ENCODE peak calls at places on chromosomes 12 and 14, in eight cellular contexts. One of them, this sample, is unnamed. For H3K36me3, the result is how much of the 10 kb centered on the place peaks cover.

GRCh38 chr14:53744846-53745245 is 211.8 kb downstream of the BMP4 start:
- DNase-seq in endodermal cell: no peak
- DNase-seq in kidney: no peak
- DNase-seq in Panc1: no peak
- DNase-seq in fibroblast of lung: no peak
- DNase-seq in psoas muscle: no peak
- DNase-seq in iPS DF 6.9: no peak
- DNase-seq in ovary: no peak
- DNase-seq in this sample: no peak

GRCh38 chr12:94263905-94264655 is 115.7 kb downstream of the PLXNC1 start:
- DNase-seq in Panc1: no peak
- DNase-seq in iPS DF 6.9: peak
- DNase-seq in kidney: no peak
- DNase-seq in ovary: no peak
- DNase-seq in psoas muscle: no peak
- DNase-seq in fibroblast of lung: no peak
- DNase-seq in endodermal cell: peak
- DNase-seq in this sample: no peak

GRCh38 chr12:91355150-91356006 is 172.8 kb upstream of the DCN start:
- DNase-seq in kidney: peak
- DNase-seq in ovary: peak
- DNase-seq in endodermal cell: peak
- DNase-seq in iPS DF 6.9: peak
- DNase-seq in fibroblast of lung: peak
- DNase-seq in psoas muscle: peak
- DNase-seq in Panc1: peak
- DNase-seq in this sample: peak

GRCh38 chr12:26563555-26563954 is 269.4 kb downstream of the ITPR2 start:
- DNase-seq in kidney: no peak
- DNase-seq in psoas muscle: no peak
- DNase-seq in iPS DF 6.9: no peak
- DNase-seq in endodermal cell: no peak
- DNase-seq in ovary: no peak
- DNase-seq in fibroblast of lung: no peak
- DNase-seq in Panc1: no peak
- DNase-seq in this sample: no peak

GRCh38 chr12:12896261-12896660 is 4.9 kb downstream of the GPRC5A start:
- DNase-seq in ovary: no peak
- DNase-seq in Panc1: no peak
- DNase-seq in iPS DF 6.9: no peak
- DNase-seq in endodermal cell: no peak
- DNase-seq in fibroblast of lung: peak
- DNase-seq in psoas muscle: no peak
- DNase-seq in kidney: no peak
- DNase-seq in this sample: no peak

GRCh38 chr12:62679569-62679968 is 212.9 kb downstream of the MON2 start:
- DNase-seq in iPS DF 6.9: no peak
- DNase-seq in endodermal cell: no peak
- DNase-seq in Panc1: no peak
- DNase-seq in kidney: no peak
- DNase-seq in psoas muscle: no peak
- DNase-seq in fibroblast of lung: no peak
- DNase-seq in ovary: no peak
- DNase-seq in this sample: peak

GRCh38 chr14:99535448-99535847 is 54.2 kb downstream of the CCNK start:
- DNase-seq in Panc1: no peak
- DNase-seq in fibroblast of lung: no peak
- DNase-seq in psoas muscle: no peak
- DNase-seq in iPS DF 6.9: no peak
- DNase-seq in endodermal cell: no peak
- DNase-seq in kidney: no peak
- DNase-seq in ovary: no peak
- DNase-seq in this sample: no peak

GRCh38 chr12:46558696-46559095 is 186.1 kb upstream of the SLC38A2 start:
- DNase-seq in Panc1: no peak
- DNase-seq in fibroblast of lung: no peak
- DNase-seq in ovary: no peak
- DNase-seq in psoas muscle: no peak
- DNase-seq in iPS DF 6.9: no peak
- DNase-seq in endodermal cell: no peak
- DNase-seq in kidney: no peak
- DNase-seq in this sample: no peak

GRCh38 chr14:69672372-69672771 is 61.0 kb downstream of the SUSD6 start:
- DNase-seq in kidney: no peak
- DNase-seq in ovary: no peak
- DNase-seq in iPS DF 6.9: no peak
- DNase-seq in endodermal cell: no peak
- DNase-seq in psoas muscle: no peak
- DNase-seq in fibroblast of lung: no peak
- DNase-seq in Panc1: no peak
- DNase-seq in this sample: no peak

GRCh38 chr14:64501326-64502171 is 2.1 kb downstream of the ZBTB25 start:
- DNase-seq in kidney: peak
- DNase-seq in psoas muscle: peak
- DNase-seq in ovary: peak
- DNase-seq in Panc1: no peak
- DNase-seq in fibroblast of lung: peak
- DNase-seq in endodermal cell: no peak
- DNase-seq in iPS DF 6.9: no peak
- DNase-seq in this sample: no peak

GRCh38 chr12:121793501-121793835 is at the start of gene RHOF:
- DNase-seq in kidney: peak
- DNase-seq in ovary: no peak
- DNase-seq in Panc1: no peak
- DNase-seq in iPS DF 6.9: no peak
- DNase-seq in endodermal cell: no peak
- DNase-seq in psoas muscle: no peak
- DNase-seq in fibroblast of lung: no peak
- DNase-seq in this sample: no peak

GRCh38 chr14:21852061-21852664 is 178.5 kb upstream of the OR4E1 start:
- DNase-seq in iPS DF 6.9: peak
- DNase-seq in Panc1: peak
- DNase-seq in kidney: no peak
- DNase-seq in ovary: no peak
- DNase-seq in endodermal cell: peak
- DNase-seq in psoas muscle: peak
- DNase-seq in fibroblast of lung: peak
- DNase-seq in this sample: peak

GRCh38 chr12:6041891-6042290 is 82.6 kb downstream of the VWF start:
- DNase-seq in ovary: no peak
- DNase-seq in kidney: no peak
- DNase-seq in psoas muscle: no peak
- DNase-seq in fibroblast of lung: peak
- DNase-seq in Panc1: no peak
- DNase-seq in endodermal cell: no peak
- DNase-seq in iPS DF 6.9: no peak
- DNase-seq in this sample: no peak

GRCh38 chr12:94649349-94650142 is 811 bp downstream of the TMCC3 start:
- DNase-seq in endodermal cell: peak
- DNase-seq in Panc1: no peak
- DNase-seq in fibroblast of lung: peak
- DNase-seq in psoas muscle: peak
- DNase-seq in ovary: peak
- DNase-seq in iPS DF 6.9: no peak
- DNase-seq in kidney: peak
- DNase-seq in this sample: peak

GRCh38 chr12:113051759-113052158 is 4.8 kb upstream of the DTX1 start:
- DNase-seq in fibroblast of lung: no peak
- DNase-seq in kidney: no peak
- DNase-seq in endodermal cell: no peak
- DNase-seq in iPS DF 6.9: no peak
- DNase-seq in psoas muscle: no peak
- DNase-seq in ovary: no peak
- DNase-seq in Panc1: no peak
- DNase-seq in this sample: no peak

GRCh38 chr12:89750821-89751227 is 42.2 kb upstream of the ATP2B1 start:
- DNase-seq in endodermal cell: no peak
- DNase-seq in Panc1: no peak
- DNase-seq in iPS DF 6.9: no peak
- DNase-seq in psoas muscle: no peak
- DNase-seq in kidney: no peak
- DNase-seq in ovary: no peak
- DNase-seq in fibroblast of lung: no peak
- DNase-seq in this sample: no peak

GRCh38 chr12:32847287-32847686 is 49.3 kb downstream of the PKP2 start:
- DNase-seq in kidney: no peak
- DNase-seq in psoas muscle: no peak
- DNase-seq in iPS DF 6.9: no peak
- DNase-seq in fibroblast of lung: no peak
- DNase-seq in Panc1: no peak
- DNase-seq in ovary: no peak
- DNase-seq in endodermal cell: no peak
- DNase-seq in this sample: no peak

GRCh38 chr12:106736051-106736957 is 38.2 kb upstream of the RIC8B start:
- DNase-seq in iPS DF 6.9: no peak
- DNase-seq in ovary: no peak
- DNase-seq in Panc1: no peak
- DNase-seq in kidney: no peak
- DNase-seq in fibroblast of lung: no peak
- DNase-seq in psoas muscle: no peak
- DNase-seq in endodermal cell: peak
- DNase-seq in this sample: no peak

GRCh38 chr14:86602263-86602662 is 1072.3 kb downstream of the FLRT2 start:
- DNase-seq in kidney: no peak
- DNase-seq in Panc1: no peak
- DNase-seq in fibroblast of lung: no peak
- DNase-seq in psoas muscle: no peak
- DNase-seq in iPS DF 6.9: no peak
- DNase-seq in ovary: no peak
- DNase-seq in endodermal cell: no peak
- DNase-seq in this sample: no peak

GRCh38 chr12:15963271-15963670 is 52.1 kb downstream of the DERA start:
- DNase-seq in Panc1: no peak
- DNase-seq in fibroblast of lung: peak
- DNase-seq in psoas muscle: no peak
- DNase-seq in ovary: no peak
- DNase-seq in iPS DF 6.9: no peak
- DNase-seq in kidney: no peak
- DNase-seq in endodermal cell: no peak
- DNase-seq in this sample: no peak
- H3K36me3 ChIP-seq in Panc1: under half
- H3K36me3 ChIP-seq in fibroblast of lung: under half
- H3K36me3 ChIP-seq in psoas muscle: under half
- H3K36me3 ChIP-seq in ovary: under half
- H3K36me3 ChIP-seq in iPS DF 6.9: under half
- H3K36me3 ChIP-seq in kidney: under half
- H3K36me3 ChIP-seq in endodermal cell: half or more
- H3K36me3 ChIP-seq in this sample: under half

DNA sequence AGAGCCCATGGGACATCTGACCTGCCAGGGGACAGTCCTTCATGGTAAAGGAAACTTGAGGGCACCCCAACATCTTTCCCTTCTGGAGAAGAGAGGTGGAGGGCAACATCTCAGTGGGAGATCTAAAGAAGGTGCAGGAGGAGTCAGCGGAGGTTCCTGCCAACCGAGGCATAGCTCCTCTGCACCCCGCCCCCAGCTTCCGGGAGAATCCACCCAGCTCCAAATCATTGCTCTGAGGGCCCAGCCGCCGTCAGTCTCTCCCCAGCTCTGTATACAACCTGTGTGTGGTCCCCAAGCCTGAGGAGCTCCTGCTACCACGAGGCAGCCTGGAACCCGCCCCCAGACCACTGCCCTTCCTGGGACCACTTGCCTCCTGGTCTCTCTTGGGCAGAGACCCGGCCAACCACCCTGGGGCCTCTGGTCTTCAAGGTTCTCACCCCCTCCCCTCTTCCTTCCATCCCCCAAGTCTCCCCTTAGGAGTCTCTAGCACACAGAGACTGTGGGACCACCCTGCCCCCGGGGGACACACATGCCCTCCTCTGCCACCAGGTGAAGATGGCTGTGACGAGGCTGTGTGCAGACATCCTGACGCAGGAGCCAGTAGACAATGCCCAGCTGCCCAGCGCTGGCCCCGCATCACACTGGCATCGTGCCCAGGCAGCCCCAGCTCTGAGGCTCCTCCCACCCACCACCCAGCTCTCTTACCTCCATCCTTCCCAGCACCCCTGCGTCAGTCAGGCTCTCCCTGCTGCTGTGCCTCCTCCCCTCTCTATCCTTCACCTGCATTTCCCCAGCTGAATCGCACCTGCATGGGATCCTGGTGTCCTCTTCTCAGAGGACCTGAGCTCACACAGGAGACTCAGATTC is 13.0 kb upstream of the NUDT14 start:
- DNase-seq in psoas muscle: no peak
- DNase-seq in endodermal cell: no peak
- DNase-seq in Panc1: no peak
- DNase-seq in fibroblast of lung: no peak
- DNase-seq in ovary: no peak
- DNase-seq in kidney: no peak
- DNase-seq in iPS DF 6.9: no peak
- DNase-seq in this sample: no peak
- H3K36me3 ChIP-seq in psoas muscle: under half
- H3K36me3 ChIP-seq in endodermal cell: under half
- H3K36me3 ChIP-seq in Panc1: under half
- H3K36me3 ChIP-seq in fibroblast of lung: under half
- H3K36me3 ChIP-seq in ovary: under half
- H3K36me3 ChIP-seq in kidney: under half
- H3K36me3 ChIP-seq in iPS DF 6.9: under half
- H3K36me3 ChIP-seq in this sample: under half

GRCh38 chr12:50003595-50003994 is 21.7 kb downstream of the RACGAP1 start:
- DNase-seq in kidney: no peak
- DNase-seq in psoas muscle: no peak
- DNase-seq in Panc1: no peak
- DNase-seq in endodermal cell: no peak
- DNase-seq in iPS DF 6.9: no peak
- DNase-seq in fibroblast of lung: no peak
- DNase-seq in ovary: no peak
- DNase-seq in this sample: peak

GRCh38 chr12:50005150-50005549 is 20.1 kb downstream of the RACGAP1 start:
- DNase-seq in kidney: no peak
- DNase-seq in endodermal cell: peak
- DNase-seq in iPS DF 6.9: no peak
- DNase-seq in fibroblast of lung: no peak
- DNase-seq in ovary: no peak
- DNase-seq in psoas muscle: no peak
- DNase-seq in Panc1: no peak
- DNase-seq in this sample: no peak

GRCh38 chr12:50006754-50007442 is 18.4 kb downstream of the RACGAP1 start:
- DNase-seq in psoas muscle: no peak
- DNase-seq in ovary: no peak
- DNase-seq in endodermal cell: no peak
- DNase-seq in kidney: no peak
- DNase-seq in iPS DF 6.9: no peak
- DNase-seq in Panc1: no peak
- DNase-seq in fibroblast of lung: no peak
- DNase-seq in this sample: no peak

GRCh38 chr12:50006266-50006665 is 19.0 kb downstream of the RACGAP1 start:
- DNase-seq in fibroblast of lung: no peak
- DNase-seq in Panc1: no peak
- DNase-seq in kidney: no peak
- DNase-seq in iPS DF 6.9: no peak
- DNase-seq in psoas muscle: no peak
- DNase-seq in ovary: no peak
- DNase-seq in endodermal cell: no peak
- DNase-seq in this sample: no peak

GRCh38 chr12:50004696-50005095 is 20.6 kb downstream of the RACGAP1 start:
- DNase-seq in fibroblast of lung: no peak
- DNase-seq in kidney: no peak
- DNase-seq in Panc1: no peak
- DNase-seq in psoas muscle: no peak
- DNase-seq in ovary: no peak
- DNase-seq in endodermal cell: no peak
- DNase-seq in iPS DF 6.9: no peak
- DNase-seq in this sample: no peak
- H3K36me3 ChIP-seq in fibroblast of lung: under half
- H3K36me3 ChIP-seq in kidney: under half
- H3K36me3 ChIP-seq in Panc1: half or more
- H3K36me3 ChIP-seq in psoas muscle: under half
- H3K36me3 ChIP-seq in ovary: under half
- H3K36me3 ChIP-seq in endodermal cell: half or more
- H3K36me3 ChIP-seq in iPS DF 6.9: under half
- H3K36me3 ChIP-seq in this sample: under half

GRCh38 chr12:21843795-21844194 is 69.3 kb upstream of the KCNJ8 start:
- DNase-seq in psoas muscle: no peak
- DNase-seq in ovary: no peak
- DNase-seq in iPS DF 6.9: no peak
- DNase-seq in endodermal cell: no peak
- DNase-seq in Panc1: no peak
- DNase-seq in kidney: no peak
- DNase-seq in fibroblast of lung: no peak
- DNase-seq in this sample: no peak
- H3K36me3 ChIP-seq in psoas muscle: under half
- H3K36me3 ChIP-seq in ovary: under half
- H3K36me3 ChIP-seq in iPS DF 6.9: under half
- H3K36me3 ChIP-seq in endodermal cell: under half
- H3K36me3 ChIP-seq in Panc1: under half
- H3K36me3 ChIP-seq in kidney: under half
- H3K36me3 ChIP-seq in fibroblast of lung: under half
- H3K36me3 ChIP-seq in this sample: under half